ENCODE peak calls at places on chromosomes 12 and 14, in seven cellular contexts. D, U, I, V, J, T and Z are unnamed samples.

GRCh38 chr12:121530600-121531355 is 50.0 kb downstream of the KDM2B start:
- DNase-seq in D (peak), U (peak), I (peak), V (peak), J (no peak), T (peak), Z (no peak)

GRCh38 chr12:49489154-49489553 is 49.7 kb upstream of the KCNH3 start:
- DNase-seq in D (no peak), U (no peak), I (no peak), V (no peak), J (no peak), T (no peak), Z (no peak)

GRCh38 chr14:104171029-104171697 is 32.8 kb downstream of the KIF26A start:
- DNase-seq in D (no peak), U (no peak), I (no peak), V (no peak), J (no peak), T (no peak), Z (no peak)

GRCh38 chr14:80872645-80873044 is 68.9 kb downstream of the CEP128 start:
- DNase-seq in D (no peak), U (no peak), I (no peak), V (no peak), J (no peak), T (no peak), Z (no peak)

GRCh38 chr12:49389092-49389703 is 21.9 kb downstream of the SPATS2 start:
- DNase-seq in D (peak), U (no peak), I (peak), V (no peak), J (no peak), T (peak), Z (no peak)

GRCh38 chr14:76465651-76466050 is 89.7 kb downstream of the ESRRB start:
- DNase-seq in D (no peak), U (no peak), I (no peak), V (no peak), J (no peak), T (no peak), Z (no peak)

GRCh38 chr12:40573024-40573423 is 119.2 kb upstream of the CNTN1 start:
- DNase-seq in D (no peak), U (no peak), I (no peak), V (no peak), J (no peak), T (no peak), Z (no peak)

GRCh38 chr12:109822951-109823411 is 10.2 kb downstream of the TRPV4 start:
- DNase-seq in D (no peak), U (no peak), I (no peak), V (peak), J (peak), T (no peak), Z (no peak)

GRCh38 chr14:34053666-34054065 is 102.8 kb upstream of the EGLN3 start:
- DNase-seq in D (no peak), U (no peak), I (no peak), V (no peak), J (no peak), T (no peak), Z (no peak)

GRCh38 chr12:57048423-57048822 is 1.5 kb downstream of the MYO1A start:
- DNase-seq in D (no peak), U (peak), I (no peak), V (no peak), J (no peak), T (no peak), Z (no peak)

GRCh38 chr12:43338848-43339526 is 213.0 kb downstream of the ADAMTS20 start:
- DNase-seq in D (no peak), U (no peak), I (no peak), V (peak), J (peak), T (no peak), Z (peak)

GRCh38 chr12:49292729-49293055 is 2.3 kb upstream of the PRPH start:
- DNase-seq in D (no peak), U (no peak), I (no peak), V (no peak), J (peak), T (no peak), Z (no peak)

GRCh38 chr14:94768521-94769412 is 1.1 kb downstream of the GSC start:
- DNase-seq in D (no peak), U (no peak), I (no peak), V (no peak), J (no peak), T (no peak), Z (no peak)

GRCh38 chr14:56300495-56300894 is 182.3 kb downstream of the PELI2 start:
- DNase-seq in D (no peak), U (no peak), I (no peak), V (no peak), J (no peak), T (no peak), Z (no peak)

GRCh38 chr12:68579254-68579653 is 31.4 kb upstream of the RAP1B start:
- DNase-seq in D (no peak), U (no peak), I (no peak), V (no peak), J (no peak), T (peak), Z (no peak)

GRCh38 chr14:53925201-53925766 is 31.3 kb downstream of the BMP4 start:
- DNase-seq in D (no peak), U (no peak), I (no peak), V (no peak), J (no peak), T (no peak), Z (no peak)

GRCh38 chr14:59583755-59584154 is 7.1 kb upstream of the CCDC175 start:
- DNase-seq in D (no peak), U (no peak), I (no peak), V (no peak), J (no peak), T (no peak), Z (no peak)

GRCh38 chr12:130835436-130835835 is 3.6 kb downstream of the STX2 start:
- DNase-seq in D (no peak), U (no peak), I (no peak), V (no peak), J (no peak), T (no peak), Z (no peak)

GRCh38 chr14:67987596-67987995 is 168.0 kb downstream of the RAD51B start:
- DNase-seq in D (no peak), U (no peak), I (no peak), V (no peak), J (no peak), T (no peak), Z (no peak)

GRCh38 chr14:56331815-56332214 is 213.6 kb downstream of the PELI2 start:
- DNase-seq in D (no peak), U (peak), I (no peak), V (no peak), J (no peak), T (no peak), Z (no peak)

GRCh38 chr14:51828017-51828797 is 32.2 kb upstream of the GNG2 start:
- DNase-seq in D (peak), U (peak), I (peak), V (peak), J (peak), T (peak), Z (peak)

GRCh38 chr12:127052491-127053232 is 1214.3 kb upstream of the TMEM132C start:
- DNase-seq in D (no peak), U (no peak), I (no peak), V (no peak), J (no peak), T (no peak), Z (no peak)

GRCh38 chr12:124861492-124861891 is 2.2 kb downstream of the SCARB1 start:
- DNase-seq in D (no peak), U (no peak), I (no peak), V (no peak), J (no peak), T (no peak), Z (no peak)

GRCh38 chr14:87153901-87154300 is 839.1 kb downstream of the GALC start:
- DNase-seq in D (no peak), U (no peak), I (no peak), V (no peak), J (no peak), T (no peak), Z (no peak)

GRCh38 chr14:53537421-53538315 is 384.5 kb upstream of the DDHD1 start:
- DNase-seq in D (no peak), U (no peak), I (no peak), V (no peak), J (no peak), T (no peak), Z (no peak)

GRCh38 chr12:3129301-3130052 is 52.3 kb downstream of the TSPAN9 start:
- DNase-seq in D (no peak), U (peak), I (no peak), V (no peak), J (no peak), T (peak), Z (no peak)

GRCh38 chr12:92462049-92462448 is 240.7 kb upstream of the PLEKHG7 start:
- DNase-seq in D (no peak), U (peak), I (no peak), V (no peak), J (no peak), T (no peak), Z (no peak)

GRCh38 chr12:51520576-51521325 is 70.3 kb upstream of the SCN8A start:
- DNase-seq in D (no peak), U (peak), I (no peak), V (no peak), J (no peak), T (no peak), Z (no peak)

GRCh38 chr14:23556700-23557440 is 799 bp downstream of the THTPA start:
- DNase-seq in D (no peak), U (no peak), I (no peak), V (no peak), J (no peak), T (no peak), Z (no peak)